ENCODE peak calls at places on chromosomes 16 and 17, in seven cellular contexts. F is fibroblast of the conjunctiva; C is activated CD4-positive, CD25-positive, alpha-beta regulatory T cell; E is HCT116; Z is mucosa of gallbladder; R is GM18507; J is NCI-H774. K is an unnamed sample.

GRCh38 chr16:73848993-73849392 is 447.6 kb upstream of the PSMD7 start:
- DNase-seq in F (no peak), C (no peak), E (no peak), Z (no peak), R (no peak), J (no peak), K (no peak)

GRCh38 chr17:14950216-14950615 is 314.9 kb downstream of the PMP22 start:
- DNase-seq in F (no peak), C (no peak), E (no peak), Z (no peak), R (no peak), J (no peak), K (peak; percentile 11)

GRCh38 chr17:80413771-80414507 is 1.0 kb upstream of the ENDOV start:
- DNase-seq in F (no peak), C (no peak), E (no peak), Z (no peak), R (no peak), J (no peak), K (no peak)

GRCh38 chr17:43365356-43365755 is 33.4 kb upstream of the ARL4D start:
- DNase-seq in F (no peak), C (no peak), E (no peak), Z (no peak), R (no peak), J (no peak), K (no peak)

GRCh38 chr17:16033729-16034349 is 34.2 kb downstream of the TTC19 start:
- DNase-seq in F (no peak), C (no peak), E (no peak), Z (no peak), R (no peak), J (no peak), K (no peak)

GRCh38 chr17:48597492-48597774 is 3.9 kb upstream of the HOXB5 start:
- DNase-seq in F (no peak), C (no peak), E (no peak), Z (no peak), R (no peak), J (no peak), K (no peak)

GRCh38 chr16:52727878-52728277 is 180.9 kb upstream of the TOX3 start:
- DNase-seq in F (no peak), C (no peak), E (no peak), Z (no peak), R (no peak), J (no peak), K (no peak)

GRCh38 chr16:67248401-67249177 is at the start of gene SLC9A5:
- DNase-seq in F (no peak), C (no peak), E (no peak), Z (no peak), R (peak; percentile 23), J (no peak), K (no peak)

GRCh38 chr17:76538941-76539340 is 903 bp upstream of the PRCD start:
- DNase-seq in F (no peak), C (no peak), E (no peak), Z (no peak), R (no peak), J (no peak), K (no peak)

GRCh38 chr16:31869511-31870201 is 4.0 kb upstream of the ZNF267 start:
- DNase-seq in F (no peak), C (peak; percentile 49), E (no peak), Z (peak; percentile 67), R (no peak), J (peak; percentile 2), K (peak; percentile 35)

GRCh38 chr16:66342294-66342900 is 24.1 kb upstream of the CDH5 start:
- DNase-seq in F (no peak), C (no peak), E (no peak), Z (no peak), R (no peak), J (no peak), K (no peak)

GRCh38 chr16:84854759-84855158 is 35.0 kb downstream of the CRISPLD2 start:
- DNase-seq in F (no peak), C (no peak), E (no peak), Z (no peak), R (no peak), J (no peak), K (no peak)

GRCh38 chr16:70383421-70383960 is 36.8 kb downstream of the DDX19A start:
- DNase-seq in F (no peak), C (no peak), E (no peak), Z (no peak), R (no peak), J (no peak), K (no peak)

GRCh38 chr16:985646-986400 is 4.3 kb downstream of the SOX8 start:
- DNase-seq in F (no peak), C (no peak), E (no peak), Z (no peak), R (no peak), J (no peak), K (no peak)

GRCh38 chr16:68496689-68497088 is 42.4 kb upstream of the ZFP90 start:
- DNase-seq in F (no peak), C (no peak), E (no peak), Z (no peak), R (no peak), J (no peak), K (no peak)

GRCh38 chr16:16171332-16171919 is 51.9 kb downstream of the ABCC6 start:
- DNase-seq in F (no peak), C (no peak), E (no peak), Z (no peak), R (no peak), J (no peak), K (no peak)

GRCh38 chr17:80265205-80266068 is 4.8 kb downstream of the RNF213 start:
- DNase-seq in F (no peak), C (no peak), E (no peak), Z (no peak), R (peak; percentile 62), J (no peak), K (no peak)

GRCh38 chr17:7881655-7882054 is 6.9 kb upstream of the CHD3 start:
- DNase-seq in F (no peak), C (no peak), E (no peak), Z (no peak), R (no peak), J (no peak), K (no peak)

GRCh38 chr17:17354560-17355357 is 51.6 kb downstream of the NT5M start:
- DNase-seq in F (peak; percentile 35), C (peak; percentile 58), E (peak; percentile 42), Z (peak; percentile 63), R (peak; percentile 71), J (no peak), K (no peak)

GRCh38 chr16:85923153-85924021 is 24.4 kb downstream of the IRF8 start:
- DNase-seq in F (peak; percentile 9), C (no peak), E (no peak), Z (no peak), R (no peak), J (no peak), K (peak; percentile 35)

GRCh38 chr17:67324330-67324729 is 42.0 kb downstream of the PSMD12 start:
- DNase-seq in F (no peak), C (no peak), E (no peak), Z (no peak), R (no peak), J (no peak), K (no peak)

GRCh38 chr17:10421211-10421610 is 539 bp downstream of the MYH8 start:
- DNase-seq in F (no peak), C (no peak), E (no peak), Z (no peak), R (no peak), J (no peak), K (no peak)

GRCh38 chr17:76585048-76585648 is 512 bp downstream of the ST6GALNAC2 start:
- DNase-seq in F (no peak), C (no peak), E (no peak), Z (no peak), R (no peak), J (no peak), K (no peak)

GRCh38 chr16:85952197-85952596 is 53.2 kb downstream of the IRF8 start:
- DNase-seq in F (no peak), C (no peak), E (no peak), Z (no peak), R (no peak), J (no peak), K (no peak)

GRCh38 chr17:17141860-17142552 is 64.1 kb downstream of the PLD6 start:
- DNase-seq in F (peak; percentile 49), C (peak; percentile 21), E (no peak), Z (peak; percentile 24), R (peak; percentile 30), J (no peak), K (no peak)